ENCODE peak calls at places on chromosomes 16 and 17, in five cellular contexts. One of them, this sample, is unnamed.

GRCh38 chr17:79142375-79142774 is 67.8 kb downstream of the ENGASE start:
- DNase-seq in uterus: no peak
- DNase-seq in RWPE1: no peak
- DNase-seq in stomach: no peak
- DNase-seq in sigmoid colon: no peak
- DNase-seq in this sample: no peak

GRCh38 chr17:65359016-65359415 is 202.4 kb downstream of the AXIN2 start:
- DNase-seq in stomach: no peak
- DNase-seq in sigmoid colon: no peak
- DNase-seq in uterus: no peak
- DNase-seq in RWPE1: peak
- DNase-seq in this sample: no peak

GRCh38 chr17:70080541-70081347 is 5.7 kb downstream of the KCNJ16 start:
- DNase-seq in stomach: no peak
- DNase-seq in sigmoid colon: no peak
- DNase-seq in uterus: no peak
- DNase-seq in RWPE1: no peak
- DNase-seq in this sample: no peak

GRCh38 chr17:740240-741055 is 8.1 kb downstream of the TLCD3A start:
- DNase-seq in RWPE1: no peak
- DNase-seq in stomach: no peak
- DNase-seq in sigmoid colon: no peak
- DNase-seq in uterus: no peak
- DNase-seq in this sample: peak

GRCh38 chr17:62064791-62065563 is at the start of gene MED13:
- DNase-seq in uterus: peak
- DNase-seq in sigmoid colon: peak
- DNase-seq in stomach: peak
- DNase-seq in RWPE1: peak
- DNase-seq in this sample: peak

GRCh38 chr17:42571435-42572225 is 4.7 kb downstream of the MLX start:
- DNase-seq in RWPE1: no peak
- DNase-seq in sigmoid colon: no peak
- DNase-seq in stomach: peak
- DNase-seq in uterus: no peak
- DNase-seq in this sample: no peak

GRCh38 chr17:68491864-68492263 is 20.4 kb upstream of the PRKAR1A start:
- DNase-seq in sigmoid colon: no peak
- DNase-seq in RWPE1: no peak
- DNase-seq in stomach: peak
- DNase-seq in uterus: peak
- DNase-seq in this sample: no peak

GRCh38 chr16:15610369-15610871 is 32.5 kb downstream of the MARF1 start:
- DNase-seq in sigmoid colon: no peak
- DNase-seq in RWPE1: no peak
- DNase-seq in stomach: no peak
- DNase-seq in uterus: no peak
- DNase-seq in this sample: no peak

GRCh38 chr16:85970712-85971220 is 71.8 kb downstream of the IRF8 start:
- DNase-seq in sigmoid colon: no peak
- DNase-seq in uterus: no peak
- DNase-seq in RWPE1: no peak
- DNase-seq in stomach: no peak
- DNase-seq in this sample: no peak

GRCh38 chr16:15874745-15875314 is 13.6 kb downstream of the CEP20 start:
- DNase-seq in stomach: peak
- DNase-seq in sigmoid colon: peak
- DNase-seq in uterus: peak
- DNase-seq in RWPE1: peak
- DNase-seq in this sample: no peak

GRCh38 chr17:35088647-35088910 is 25.1 kb upstream of the RFFL start:
- DNase-seq in uterus: peak
- DNase-seq in RWPE1: no peak
- DNase-seq in stomach: peak
- DNase-seq in sigmoid colon: peak
- DNase-seq in this sample: no peak

GRCh38 chr16:1305823-1306222 is 3.6 kb upstream of the UBE2I start:
- DNase-seq in uterus: no peak
- DNase-seq in RWPE1: no peak
- DNase-seq in stomach: no peak
- DNase-seq in sigmoid colon: no peak
- DNase-seq in this sample: no peak

GRCh38 chr16:85913141-85913601 is 14.2 kb downstream of the IRF8 start:
- DNase-seq in RWPE1: no peak
- DNase-seq in uterus: no peak
- DNase-seq in sigmoid colon: no peak
- DNase-seq in stomach: no peak
- DNase-seq in this sample: no peak

DNA sequence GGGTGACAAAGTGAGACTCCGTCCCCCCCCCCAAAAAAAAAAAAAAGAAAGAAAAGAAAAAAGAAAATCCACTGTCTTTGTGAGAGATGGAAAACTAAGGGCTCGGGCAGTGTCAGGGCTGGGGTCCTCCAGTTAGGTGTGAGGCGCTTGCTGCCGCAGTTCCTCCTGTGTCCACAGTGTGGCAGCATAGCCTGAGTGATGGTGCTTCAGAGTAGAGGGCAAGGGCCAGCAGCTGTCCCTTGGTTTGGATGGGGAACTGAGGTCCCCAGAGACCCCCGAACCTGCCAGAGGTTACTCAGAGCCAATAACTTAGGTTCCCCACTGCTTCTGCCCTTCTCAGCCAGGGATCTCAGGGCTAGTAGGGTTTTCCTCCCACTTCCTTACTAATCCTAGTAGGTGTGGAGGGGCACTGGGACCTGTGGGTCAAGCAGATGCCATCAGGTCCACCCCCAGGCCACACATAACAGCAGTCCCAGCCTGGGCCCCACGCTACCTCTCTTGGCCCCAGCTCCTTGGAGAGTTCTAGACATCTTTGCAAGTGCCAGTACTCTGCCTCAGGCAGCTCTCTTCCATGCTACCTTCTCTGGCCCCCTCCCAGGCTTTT is 7.9 kb upstream of the LLGL1 start:
- DNase-seq in sigmoid colon: peak
- DNase-seq in stomach: peak
- DNase-seq in RWPE1: peak
- DNase-seq in uterus: peak
- DNase-seq in this sample: peak
- TF ChIP-seq CTCF in sigmoid colon: peak
- TF ChIP-seq CTCF in stomach: no peak
- TF ChIP-seq CTCF in RWPE1: peak
- TF ChIP-seq CTCF in uterus: peak
- TF ChIP-seq CTCF in this sample: peak

GRCh38 chr17:33028778-33029177 is 37.1 kb downstream of the SPACA3 start:
- DNase-seq in sigmoid colon: no peak
- DNase-seq in RWPE1: no peak
- DNase-seq in uterus: no peak
- DNase-seq in stomach: no peak
- DNase-seq in this sample: no peak
- TF ChIP-seq CTCF in sigmoid colon: no peak
- TF ChIP-seq CTCF in RWPE1: no peak
- TF ChIP-seq CTCF in uterus: no peak
- TF ChIP-seq CTCF in stomach: no peak
- TF ChIP-seq CTCF in this sample: no peak

GRCh38 chr17:64200080-64201042 is 62.7 kb downstream of the TEX2 start:
- DNase-seq in sigmoid colon: no peak
- DNase-seq in RWPE1: no peak
- DNase-seq in uterus: no peak
- DNase-seq in stomach: no peak
- DNase-seq in this sample: peak

GRCh38 chr17:64205804-64206203 is 57.3 kb downstream of the TEX2 start:
- DNase-seq in sigmoid colon: no peak
- DNase-seq in uterus: no peak
- DNase-seq in RWPE1: no peak
- DNase-seq in stomach: no peak
- DNase-seq in this sample: no peak

GRCh38 chr17:64198711-64199110 is 64.3 kb downstream of the TEX2 start:
- DNase-seq in stomach: no peak
- DNase-seq in RWPE1: no peak
- DNase-seq in sigmoid colon: no peak
- DNase-seq in uterus: no peak
- DNase-seq in this sample: no peak

GRCh38 chr17:64203630-64204029 is 59.4 kb downstream of the TEX2 start:
- DNase-seq in RWPE1: no peak
- DNase-seq in sigmoid colon: no peak
- DNase-seq in uterus: no peak
- DNase-seq in stomach: no peak
- DNase-seq in this sample: no peak

DNA sequence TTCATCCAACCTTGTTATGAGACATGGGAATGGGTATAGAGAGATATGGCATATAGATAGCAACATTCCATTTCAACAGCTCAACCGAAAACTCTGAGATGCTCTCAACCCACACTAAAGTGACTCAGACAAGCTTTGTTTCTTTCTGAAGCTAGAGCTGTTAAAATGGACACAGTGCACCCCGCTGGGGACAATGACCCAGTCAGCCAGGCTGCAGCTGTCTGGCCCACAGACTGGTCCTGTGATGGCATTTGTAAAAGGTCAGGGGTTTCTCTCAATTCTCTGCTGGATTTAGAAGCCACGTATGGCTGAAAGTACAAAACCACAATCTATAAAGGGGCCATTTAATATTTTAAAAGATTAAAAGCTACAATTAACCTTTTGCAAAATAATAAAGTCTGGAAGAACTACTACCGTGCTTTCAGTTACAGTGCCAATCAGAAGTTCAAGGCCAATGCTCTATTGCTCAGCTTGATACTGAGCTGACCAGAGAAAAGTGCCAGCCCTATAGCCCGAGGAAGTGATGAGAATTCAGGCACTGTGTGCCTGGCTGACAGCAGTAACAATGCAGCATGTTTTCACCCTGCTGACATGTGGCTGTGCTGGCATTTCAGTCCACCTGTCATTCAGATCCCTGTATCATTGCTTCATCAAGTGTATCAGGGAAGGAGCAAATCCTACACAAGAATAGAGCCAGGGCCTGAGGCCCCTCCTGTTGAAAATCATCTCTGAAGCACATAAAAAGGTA is 60.2 kb downstream of the TEX2 start:
- DNase-seq in sigmoid colon: no peak
- DNase-seq in stomach: no peak
- DNase-seq in uterus: no peak
- DNase-seq in RWPE1: peak
- DNase-seq in this sample: no peak
- TF ChIP-seq CTCF in sigmoid colon: no peak
- TF ChIP-seq CTCF in stomach: no peak
- TF ChIP-seq CTCF in uterus: no peak
- TF ChIP-seq CTCF in RWPE1: no peak
- TF ChIP-seq CTCF in this sample: no peak

GRCh38 chr16:76118344-76118743 is 158.9 kb upstream of the CNTNAP4 start:
- DNase-seq in sigmoid colon: no peak
- DNase-seq in stomach: no peak
- DNase-seq in uterus: no peak
- DNase-seq in RWPE1: no peak
- DNase-seq in this sample: no peak

GRCh38 chr16:76114681-76115080 is 162.5 kb upstream of the CNTNAP4 start:
- DNase-seq in RWPE1: no peak
- DNase-seq in sigmoid colon: no peak
- DNase-seq in uterus: no peak
- DNase-seq in stomach: no peak
- DNase-seq in this sample: no peak
- TF ChIP-seq CTCF in RWPE1: no peak
- TF ChIP-seq CTCF in sigmoid colon: no peak
- TF ChIP-seq CTCF in uterus: no peak
- TF ChIP-seq CTCF in stomach: no peak
- TF ChIP-seq CTCF in this sample: no peak

DNA sequence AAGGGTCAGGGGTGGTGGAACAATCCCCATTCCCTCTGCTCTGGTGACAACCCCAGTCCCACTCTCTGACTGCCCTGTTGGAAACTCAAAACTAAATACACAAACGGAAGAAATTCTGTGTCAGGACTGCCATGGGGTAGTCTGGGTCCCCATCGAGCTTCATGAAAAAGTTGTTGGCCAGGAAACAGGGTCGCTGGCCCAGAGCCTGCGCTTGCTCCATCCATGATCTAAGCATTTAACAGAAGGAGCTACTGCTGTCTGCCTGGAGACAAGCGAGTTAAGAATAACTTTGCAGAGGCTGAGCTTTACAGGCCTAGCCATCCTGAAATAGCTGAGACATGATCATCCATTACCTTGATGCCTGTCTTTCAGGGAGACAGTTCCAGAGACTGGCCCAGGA is 32.4 kb upstream of the MYH10 start:
- DNase-seq in RWPE1: no peak
- DNase-seq in uterus: no peak
- DNase-seq in stomach: no peak
- DNase-seq in sigmoid colon: no peak
- DNase-seq in this sample: no peak
- TF ChIP-seq CTCF in RWPE1: no peak
- TF ChIP-seq CTCF in uterus: no peak
- TF ChIP-seq CTCF in stomach: no peak
- TF ChIP-seq CTCF in sigmoid colon: no peak
- TF ChIP-seq CTCF in this sample: no peak

This sample was measured in GM10248.